ENCODE peak calls at places on chromosomes 7 and 10, in eight cellular contexts. One of them, this sample, is unnamed.

GRCh38 chr10:50360077-50360476 is 108.8 kb upstream of the ASAH2 start:
- DNase-seq in GM06990: no peak
- DNase-seq in activated T-cell treated with anti-CD3 and anti-CD28 coated beads for 48 hours: no peak
- DNase-seq in SK-MEL-5: no peak
- DNase-seq in glutamatergic neuron: no peak
- DNase-seq in D341Med: no peak
- DNase-seq in coronary artery: no peak
- DNase-seq in Calu3: no peak
- DNase-seq in this sample: no peak

GRCh38 chr7:26413007-26413691 is 121.5 kb downstream of the SNX10 start:
- DNase-seq in GM06990: no peak
- DNase-seq in activated T-cell treated with anti-CD3 and anti-CD28 coated beads for 48 hours: no peak
- DNase-seq in SK-MEL-5: no peak
- DNase-seq in glutamatergic neuron: no peak
- DNase-seq in D341Med: no peak
- DNase-seq in coronary artery: no peak
- DNase-seq in Calu3: no peak
- DNase-seq in this sample: no peak

GRCh38 chr7:149218469-149219420 is 20.7 kb upstream of the ZNF212 start:
- DNase-seq in GM06990: no peak
- DNase-seq in activated T-cell treated with anti-CD3 and anti-CD28 coated beads for 48 hours: no peak
- DNase-seq in SK-MEL-5: no peak
- DNase-seq in glutamatergic neuron: no peak
- DNase-seq in D341Med: no peak
- DNase-seq in coronary artery: no peak
- DNase-seq in Calu3: no peak
- DNase-seq in this sample: no peak

GRCh38 chr10:31554556-31554955 is 235.5 kb downstream of the ZEB1 start:
- DNase-seq in GM06990: peak; percentile 6
- DNase-seq in activated T-cell treated with anti-CD3 and anti-CD28 coated beads for 48 hours: no peak
- DNase-seq in SK-MEL-5: peak; percentile 13
- DNase-seq in glutamatergic neuron: no peak
- DNase-seq in D341Med: no peak
- DNase-seq in coronary artery: no peak
- DNase-seq in Calu3: no peak
- DNase-seq in this sample: no peak

GRCh38 chr7:121369462-121369861 is 26.6 kb downstream of the FAM3C start:
- DNase-seq in GM06990: no peak
- DNase-seq in activated T-cell treated with anti-CD3 and anti-CD28 coated beads for 48 hours: no peak
- DNase-seq in SK-MEL-5: no peak
- DNase-seq in glutamatergic neuron: no peak
- DNase-seq in D341Med: no peak
- DNase-seq in coronary artery: no peak
- DNase-seq in Calu3: peak; percentile 8
- DNase-seq in this sample: peak; percentile 74

GRCh38 chr10:28200804-28201203 is 102.1 kb downstream of the MPP7 start:
- DNase-seq in GM06990: no peak
- DNase-seq in activated T-cell treated with anti-CD3 and anti-CD28 coated beads for 48 hours: no peak
- DNase-seq in SK-MEL-5: no peak
- DNase-seq in glutamatergic neuron: no peak
- DNase-seq in D341Med: no peak
- DNase-seq in coronary artery: no peak
- DNase-seq in Calu3: no peak
- DNase-seq in this sample: peak; percentile 6

GRCh38 chr10:7915923-7916322 is 97.6 kb downstream of the TAF3 start:
- DNase-seq in GM06990: no peak
- DNase-seq in activated T-cell treated with anti-CD3 and anti-CD28 coated beads for 48 hours: no peak
- DNase-seq in SK-MEL-5: no peak
- DNase-seq in glutamatergic neuron: no peak
- DNase-seq in D341Med: no peak
- DNase-seq in coronary artery: no peak
- DNase-seq in Calu3: no peak
- DNase-seq in this sample: peak; percentile 15

GRCh38 chr10:7397049-7397448 is 13.8 kb downstream of the SFMBT2 start:
- DNase-seq in GM06990: no peak
- DNase-seq in activated T-cell treated with anti-CD3 and anti-CD28 coated beads for 48 hours: no peak
- DNase-seq in SK-MEL-5: no peak
- DNase-seq in glutamatergic neuron: no peak
- DNase-seq in D341Med: no peak
- DNase-seq in coronary artery: no peak
- DNase-seq in Calu3: no peak
- DNase-seq in this sample: no peak

GRCh38 chr7:158595068-158595467 is 7.4 kb upstream of the PTPRN2 start:
- DNase-seq in GM06990: peak; percentile 38
- DNase-seq in activated T-cell treated with anti-CD3 and anti-CD28 coated beads for 48 hours: no peak
- DNase-seq in SK-MEL-5: peak; percentile 68
- DNase-seq in glutamatergic neuron: no peak
- DNase-seq in D341Med: no peak
- DNase-seq in coronary artery: peak; percentile 97
- DNase-seq in Calu3: no peak
- DNase-seq in this sample: peak; percentile 73

GRCh38 chr10:126904807-126905686 is at the start of gene DOCK1:
- DNase-seq in GM06990: no peak
- DNase-seq in activated T-cell treated with anti-CD3 and anti-CD28 coated beads for 48 hours: peak; percentile 1
- DNase-seq in SK-MEL-5: peak; percentile 67
- DNase-seq in glutamatergic neuron: peak; percentile 65
- DNase-seq in D341Med: peak; percentile 82
- DNase-seq in coronary artery: no peak
- DNase-seq in Calu3: peak; percentile 71
- DNase-seq in this sample: peak; percentile 79

GRCh38 chr7:30285067-30285530 is 702 bp downstream of the ZNRF2 start:
- DNase-seq in GM06990: no peak
- DNase-seq in activated T-cell treated with anti-CD3 and anti-CD28 coated beads for 48 hours: peak; percentile 25
- DNase-seq in SK-MEL-5: no peak
- DNase-seq in glutamatergic neuron: peak; percentile 47
- DNase-seq in D341Med: peak; percentile 65
- DNase-seq in coronary artery: no peak
- DNase-seq in Calu3: peak; percentile 62
- DNase-seq in this sample: peak; percentile 33

GRCh38 chr7:6375346-6376101 is 72.2 kb downstream of the DAGLB start:
- DNase-seq in GM06990: no peak
- DNase-seq in activated T-cell treated with anti-CD3 and anti-CD28 coated beads for 48 hours: no peak
- DNase-seq in SK-MEL-5: peak; percentile 76
- DNase-seq in glutamatergic neuron: no peak
- DNase-seq in D341Med: no peak
- DNase-seq in coronary artery: no peak
- DNase-seq in Calu3: no peak
- DNase-seq in this sample: no peak

This sample was measured in LoVo.